ENCODE peak calls at places on chromosome 4, in seven cellular contexts. A is hepatocyte, G is mucosa of descending colon, Q is left ventricle myocardium inferior, U is H1, C is spleen, N is lower leg skin. I is an unnamed sample.

GRCh38 chr4:20422398-20422797 is 170.7 kb downstream of the SLIT2 start:
- DNase-seq in A (peak; percentile 71), G (no peak), Q (no peak), U (peak; percentile 23), C (no peak), N (no peak), I (peak; percentile 63)

GRCh38 chr4:8383451-8384160 is 56.9 kb downstream of the ACOX3 start:
- DNase-seq in A (no peak), G (no peak), Q (peak; percentile 27), U (no peak), C (peak; percentile 59), N (no peak), I (peak; percentile 41)

GRCh38 chr4:107988763-107989035 is 990 bp upstream of the HADH start:
- DNase-seq in A (no peak), G (no peak), Q (no peak), U (no peak), C (no peak), N (no peak), I (no peak)

GRCh38 chr4:184444953-184445309 is 29.4 kb downstream of the IRF2 start:
- DNase-seq in A (no peak), G (peak; percentile 65), Q (no peak), U (no peak), C (peak; percentile 88), N (no peak), I (no peak)

GRCh38 chr4:53586121-53586816 is 5.0 kb downstream of the LNX1 start:
- DNase-seq in A (no peak), G (no peak), Q (no peak), U (no peak), C (no peak), N (no peak), I (peak; percentile 93)

GRCh38 chr4:113292371-113293042 is 243.1 kb downstream of the ANK2 start:
- DNase-seq in A (peak; percentile 26), G (peak; percentile 54), Q (peak; percentile 37), U (peak; percentile 84), C (no peak), N (no peak), I (peak; percentile 65)

GRCh38 chr4:159103406-159104131 is 690 bp downstream of the RAPGEF2 start:
- DNase-seq in A (peak; percentile 73), G (peak; percentile 76), Q (peak; percentile 70), U (no peak), C (peak; percentile 92), N (peak; percentile 24), I (peak; percentile 69)

GRCh38 chr4:163694385-163694784 is 199.9 kb downstream of the TMA16 start:
- DNase-seq in A (no peak), G (no peak), Q (no peak), U (no peak), C (no peak), N (no peak), I (peak; percentile 9)

GRCh38 chr4:985123-985830 is 1.6 kb upstream of the IDUA start:
- DNase-seq in A (peak; percentile 85), G (peak; percentile 89), Q (peak; percentile 80), U (no peak), C (peak; percentile 93), N (no peak), I (peak; percentile 81)

GRCh38 chr4:140158234-140159030 is 4.4 kb upstream of the MAML3 start:
- DNase-seq in A (no peak), G (no peak), Q (no peak), U (no peak), C (no peak), N (no peak), I (no peak)

GRCh38 chr4:103915224-103915869 is 195.6 kb upstream of the TACR3 start:
- DNase-seq in A (peak; percentile 31), G (no peak), Q (no peak), U (no peak), C (no peak), N (no peak), I (peak; percentile 33)

GRCh38 chr4:102404551-102404969 is 59.3 kb upstream of the SLC39A8 start:
- DNase-seq in A (no peak), G (no peak), Q (no peak), U (no peak), C (no peak), N (no peak), I (no peak)

GRCh38 chr4:66045913-66046312 is 375.6 kb upstream of the EPHA5 start:
- DNase-seq in A (no peak), G (no peak), Q (no peak), U (no peak), C (no peak), N (no peak), I (no peak)

GRCh38 chr4:100913685-100914084 is 395.9 kb upstream of the EMCN start:
- DNase-seq in A (no peak), G (no peak), Q (no peak), U (no peak), C (no peak), N (no peak), I (no peak)
- H3K4me3 ChIP-seq in A (no peak overlapping the region), G (no peak overlapping the region), Q (no peak overlapping the region), U (no peak overlapping the region), C (no peak overlapping the region), N (no peak overlapping the region), I (no peak overlapping the region)

GRCh38 chr4:106502106-106502699 is 133.6 kb upstream of the GIMD1 start:
- DNase-seq in A (peak; percentile 79), G (no peak), Q (peak; percentile 29), U (peak; percentile 44), C (no peak), N (no peak), I (peak; percentile 43)
- TF ChIP-seq CTCF in A (peak; percentile 78), G (peak; percentile 27), Q (peak; percentile 71), U (peak; percentile 89), C (no peak), N (no peak), I (peak; percentile 59)

GRCh38 chr4:126306152-126306869 is 991.6 kb downstream of the FAT4 start:
- DNase-seq in A (no peak), G (no peak), Q (no peak), U (no peak), C (no peak), N (peak; percentile 53), I (no peak)
- H3K4me3 ChIP-seq in A (no peak overlapping the region), G (no peak overlapping the region), Q (no peak overlapping the region), U (no peak overlapping the region), C (no peak overlapping the region), N (no peak overlapping the region), I (no peak overlapping the region)

GRCh38 chr4:62075082-62075481 is 875.0 kb downstream of the ADGRL3 start:
- DNase-seq in A (no peak), G (no peak), Q (no peak), U (no peak), C (no peak), N (no peak), I (no peak)
- TF ChIP-seq CTCF in A (no peak), G (no peak), Q (no peak), U (no peak), C (no peak), N (no peak), I (no peak)

DNA sequence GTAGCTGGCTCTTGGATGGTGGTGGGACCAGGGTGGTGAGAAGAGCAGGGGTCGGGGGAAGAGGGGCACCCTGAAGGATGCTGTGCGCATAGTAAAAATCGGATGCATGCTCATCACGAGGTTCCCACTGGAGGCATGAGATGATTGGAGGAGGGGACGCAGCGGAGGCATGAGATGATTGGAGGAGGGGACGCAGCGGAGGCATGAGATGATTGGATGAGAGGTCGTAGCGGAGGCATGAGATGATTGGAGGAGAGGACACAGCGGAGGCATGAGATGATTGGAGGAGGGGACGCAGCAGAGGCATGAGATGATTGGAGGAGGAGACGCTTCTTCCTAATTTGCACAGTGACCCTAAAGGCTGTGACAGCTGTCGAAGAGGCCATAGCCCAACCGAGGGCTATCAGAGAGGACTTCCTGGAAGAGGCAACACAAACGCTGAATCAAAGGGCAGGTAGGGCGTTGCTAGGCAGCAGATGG is 106.7 kb downstream of the ADRA2C start:
- DNase-seq in A (no peak), G (no peak), Q (peak; percentile 0), U (no peak), C (no peak), N (no peak), I (no peak)
- H3K4me3 ChIP-seq in A (no peak overlapping the region), G (no peak overlapping the region), Q (no peak overlapping the region), U (no peak overlapping the region), C (no peak overlapping the region), N (no peak overlapping the region), I (no peak overlapping the region)

GRCh38 chr4:36385951-36386561 is 104.6 kb downstream of the DTHD1 start:
- DNase-seq in A (no peak), G (no peak), Q (no peak), U (no peak), C (no peak), N (no peak), I (no peak)

GRCh38 chr4:36392049-36392448 is 110.6 kb downstream of the DTHD1 start:
- DNase-seq in A (peak; percentile 27), G (no peak), Q (no peak), U (no peak), C (no peak), N (no peak), I (no peak)

GRCh38 chr4:36388710-36389109 is 107.3 kb downstream of the DTHD1 start:
- DNase-seq in A (no peak), G (no peak), Q (no peak), U (no peak), C (no peak), N (no peak), I (no peak)

DNA sequence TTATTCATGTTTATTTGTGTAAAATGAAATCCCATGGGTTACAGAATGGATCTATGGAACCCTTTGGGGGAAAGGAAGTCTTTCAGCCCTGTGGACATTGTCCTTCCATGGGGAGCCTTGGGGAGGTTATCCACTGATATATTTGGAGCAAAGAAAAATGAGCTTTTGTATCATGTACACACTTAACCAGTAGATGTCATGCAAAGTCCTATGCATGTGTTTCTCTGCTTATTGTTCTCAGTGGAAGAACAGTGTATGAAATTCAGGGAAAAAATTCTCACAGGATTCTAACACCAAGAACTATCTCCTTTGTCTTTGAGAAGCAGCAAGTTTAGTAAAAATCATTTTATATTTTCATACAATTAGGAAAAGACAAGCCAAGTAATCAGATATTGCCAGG is 105.3 kb downstream of the DTHD1 start:
- DNase-seq in A (no peak), G (no peak), Q (no peak), U (no peak), C (no peak), N (no peak), I (no peak)
- TF ChIP-seq CTCF in A (peak; percentile 41), G (no peak), Q (no peak), U (no peak), C (no peak), N (no peak), I (no peak)

GRCh38 chr4:14115106-14115505 is 487.6 kb upstream of the BOD1L1 start:
- DNase-seq in A (no peak), G (no peak), Q (no peak), U (peak; percentile 2), C (no peak), N (no peak), I (no peak)

GRCh38 chr4:14117575-14118228 is 490.2 kb upstream of the BOD1L1 start:
- DNase-seq in A (no peak), G (no peak), Q (no peak), U (no peak), C (no peak), N (no peak), I (no peak)

GRCh38 chr4:14110407-14110806 is 482.9 kb upstream of the BOD1L1 start:
- DNase-seq in A (no peak), G (no peak), Q (no peak), U (no peak), C (no peak), N (no peak), I (peak; percentile 64)

GRCh38 chr4:14111730-14112171 is 484.2 kb upstream of the BOD1L1 start:
- DNase-seq in A (no peak), G (no peak), Q (no peak), U (no peak), C (no peak), N (no peak), I (peak; percentile 76)
- H3K4me3 ChIP-seq in A (no peak overlapping the region), G (no peak overlapping the region), Q (no peak overlapping the region), U (no peak overlapping the region), C (no peak overlapping the region), N (no peak overlapping the region), I (peak overlapping the region; percentile 33)

I was measured in foreskin fibroblast.